ENCODE peak calls at places on chromosomes 16 and 17, in five cellular contexts. Z is tibial nerve, Y is fibroblast of lung, L is thoracic aorta, P is SK-N-SH. Q is an unnamed sample. For H3K36me3, the result is how much of the 10 kb centered on the place peaks cover.

GRCh38 chr16:1791256-1791942 is 2.1 kb downstream of the IGFALS start:
- DNase-seq in Z (no peak), Y (no peak), L (no peak), P (no peak), Q (no peak)

GRCh38 chr16:88428156-88428555 is 24.9 kb upstream of the ZFPM1 start:
- DNase-seq in Z (no peak), Y (no peak), L (no peak), P (no peak), Q (no peak)

GRCh38 chr17:8105957-8106398 is 12.3 kb downstream of the ALOXE3 start:
- DNase-seq in Z (no peak), Y (no peak), L (no peak), P (no peak), Q (peak)

GRCh38 chr17:18314059-18314730 is 599 bp downstream of the TOP3A start:
- DNase-seq in Z (no peak), Y (peak), L (no peak), P (no peak), Q (peak)

GRCh38 chr16:85126731-85127662 is 14.7 kb upstream of the CIBAR2 start:
- DNase-seq in Z (no peak), Y (peak), L (no peak), P (peak), Q (peak)

GRCh38 chr17:78960945-78961344 is 18.8 kb downstream of the LGALS3BP start:
- DNase-seq in Z (no peak), Y (peak), L (no peak), P (no peak), Q (no peak)

GRCh38 chr17:1491406-1492248 is 859 bp downstream of the MYO1C start:
- DNase-seq in Z (no peak), Y (peak), L (no peak), P (peak), Q (no peak)

GRCh38 chr16:66486773-66487579 is 59.9 kb downstream of the BEAN1 start:
- DNase-seq in Z (no peak), Y (peak), L (no peak), P (peak), Q (peak)

GRCh38 chr17:37607637-37608368 is 1.4 kb downstream of the SYNRG start:
- DNase-seq in Z (no peak), Y (no peak), L (no peak), P (no peak), Q (no peak)

GRCh38 chr17:39167492-39167891 is 1.5 kb upstream of the ARL5C start:
- DNase-seq in Z (no peak), Y (peak), L (no peak), P (no peak), Q (no peak)

GRCh38 chr17:45227631-45228120 is 6.0 kb downstream of the FMNL1 start:
- DNase-seq in Z (no peak), Y (no peak), L (no peak), P (no peak), Q (no peak)

GRCh38 chr17:74244128-74244527 is 29.9 kb upstream of the DNAI2 start:
- DNase-seq in Z (no peak), Y (no peak), L (no peak), P (no peak), Q (no peak)

GRCh38 chr16:29804455-29805231 is 1.7 kb upstream of the MAZ start:
- DNase-seq in Z (peak), Y (peak), L (no peak), P (no peak), Q (no peak)

GRCh38 chr17:19750020-19750572 is 2.0 kb upstream of the ALDH3A1 start:
- DNase-seq in Z (no peak), Y (no peak), L (no peak), P (no peak), Q (no peak)

GRCh38 chr17:58339775-58340622 is 11.4 kb upstream of the TSPOAP1 start:
- DNase-seq in Z (no peak), Y (no peak), L (no peak), P (peak), Q (no peak)

DNA sequence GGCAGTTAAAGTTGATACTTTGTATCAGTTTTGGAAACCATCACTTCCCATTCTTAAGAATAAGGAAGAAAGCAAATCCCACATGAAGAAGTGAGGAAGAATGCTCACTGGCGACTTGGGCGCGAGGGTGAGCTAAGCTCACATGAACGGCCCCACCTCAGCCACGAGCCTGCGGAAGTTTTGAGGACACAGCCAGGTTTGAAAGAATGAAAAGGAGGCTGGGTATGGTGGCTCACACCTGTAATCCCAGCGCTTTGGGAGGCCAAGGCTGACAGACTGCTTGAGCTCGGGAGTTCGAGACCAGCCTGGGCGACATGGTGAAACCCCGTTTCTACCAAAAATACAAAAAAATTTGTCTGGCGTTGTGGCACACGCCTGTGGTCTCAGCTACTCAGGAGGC is 110.3 kb upstream of the CHMP6 start:
- DNase-seq in Z (no peak), Y (no peak), L (no peak), P (no peak), Q (no peak)
- H3K36me3 ChIP-seq in Z (under half), Y (under half), L (under half), P (under half), Q (under half)

GRCh38 chr16:54061454-54061853 is 225.1 kb downstream of the IRX3 start:
- DNase-seq in Z (no peak), Y (no peak), L (no peak), P (no peak), Q (no peak)

GRCh38 chr16:54063374-54063773 is 223.2 kb downstream of the IRX3 start:
- DNase-seq in Z (no peak), Y (no peak), L (no peak), P (no peak), Q (no peak)

GRCh38 chr16:54059319-54059718 is 227.3 kb downstream of the IRX3 start:
- DNase-seq in Z (no peak), Y (no peak), L (no peak), P (peak), Q (no peak)

GRCh38 chr16:54060599-54061355 is 225.8 kb downstream of the IRX3 start:
- DNase-seq in Z (no peak), Y (no peak), L (no peak), P (peak), Q (no peak)

GRCh38 chr16:54062361-54063346 is 223.9 kb downstream of the IRX3 start:
- DNase-seq in Z (no peak), Y (peak), L (no peak), P (no peak), Q (no peak)
- TF ChIP-seq CTCF in Z (no peak), Y (no peak), L (no peak), P (no peak), Q (no peak)

GRCh38 chr16:30927789-30928378 is 4.5 kb downstream of the FBXL19 start:
- DNase-seq in Z (no peak), Y (peak), L (no peak), P (peak), Q (peak)
- H3K4me3 ChIP-seq in Z (no peak), Y (no peak), L (no peak), P (no peak), Q (no peak)

GRCh38 chr17:3907483-3908216 is 8.6 kb downstream of the P2RX1 start:
- DNase-seq in Z (no peak), Y (no peak), L (no peak), P (no peak), Q (no peak)
- H3K36me3 ChIP-seq in Z (under half), Y (under half), L (under half), P (under half), Q (under half)

GRCh38 chr17:72658675-72659074 is 433.8 kb downstream of the SLC39A11 start:
- DNase-seq in Z (no peak), Y (no peak), L (no peak), P (no peak), Q (no peak)

GRCh38 chr17:72659811-72660210 is 432.7 kb downstream of the SLC39A11 start:
- DNase-seq in Z (no peak), Y (no peak), L (no peak), P (no peak), Q (no peak)

GRCh38 chr17:72656114-72656763 is 436.2 kb downstream of the SLC39A11 start:
- DNase-seq in Z (no peak), Y (no peak), L (no peak), P (no peak), Q (no peak)

GRCh38 chr17:72660274-72661092 is 432.0 kb downstream of the SLC39A11 start:
- DNase-seq in Z (no peak), Y (no peak), L (no peak), P (no peak), Q (no peak)

GRCh38 chr17:72657467-72658317 is 434.8 kb downstream of the SLC39A11 start:
- DNase-seq in Z (no peak), Y (no peak), L (no peak), P (no peak), Q (peak)
- TF ChIP-seq CTCF in Z (no peak), Y (no peak), L (no peak), P (no peak), Q (no peak)

GRCh38 chr17:60522889-60523626 is 3.0 kb downstream of the APPBP2 start:
- DNase-seq in Z (no peak), Y (no peak), L (no peak), P (no peak), Q (no peak)
- H3K4me3 ChIP-seq in Z (no peak), Y (peak), L (peak), P (no peak), Q (no peak)

GRCh38 chr16:22313141-22313781 is 16.1 kb downstream of the POLR3E start:
- DNase-seq in Z (no peak), Y (no peak), L (no peak), P (no peak), Q (no peak)
- H3K36me3 ChIP-seq in Z (under half), Y (under half), L (half or more), P (under half), Q (under half)

DNA sequence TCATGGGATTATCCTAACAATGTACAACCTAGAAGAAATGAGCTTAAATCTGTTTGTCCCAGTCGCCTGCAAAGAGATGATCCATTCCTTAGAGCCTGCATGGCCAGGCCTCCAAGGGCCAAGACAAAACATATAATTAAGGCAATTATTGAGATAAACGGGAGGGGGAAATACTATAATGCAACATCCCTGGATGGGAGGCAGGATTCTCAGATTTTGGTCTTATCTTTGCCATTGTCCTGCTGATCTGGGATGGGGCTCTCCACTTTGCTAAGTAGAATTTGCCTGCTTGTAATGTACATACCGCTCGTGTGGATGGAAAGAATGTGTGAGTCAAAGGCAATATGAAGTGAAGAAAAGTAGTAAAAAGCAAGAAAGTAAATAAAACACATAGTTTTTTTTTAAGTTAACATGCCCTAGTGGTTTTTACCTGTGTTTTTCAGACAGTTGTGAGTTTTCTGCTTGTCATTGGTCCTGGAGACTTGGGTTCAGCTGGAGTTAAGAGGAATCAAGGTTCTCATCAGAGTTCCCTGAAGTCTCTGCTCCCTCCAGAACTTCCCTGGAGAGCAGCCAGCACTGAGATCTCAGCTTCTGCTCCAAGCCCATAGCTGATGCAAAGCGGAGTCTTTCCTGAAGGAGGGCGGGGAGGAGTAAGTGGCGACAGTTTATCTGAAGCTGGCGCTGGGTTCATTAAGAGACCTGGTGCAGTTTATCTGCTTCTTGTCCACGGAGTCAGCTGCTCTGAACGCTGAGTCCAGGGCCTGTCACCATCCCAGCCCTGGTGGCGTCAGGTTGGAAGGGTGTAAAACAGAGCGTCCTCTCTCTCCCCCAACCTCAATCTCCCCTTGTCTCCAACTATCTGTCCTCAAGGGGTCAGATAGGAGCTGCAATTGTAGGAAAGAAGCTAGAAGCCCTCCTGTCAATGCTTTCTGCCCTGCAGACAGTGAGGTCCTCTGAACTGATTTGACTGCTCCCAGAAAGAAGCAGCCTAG is 30.1 kb downstream of the HOXB1 start:
- DNase-seq in Z (no peak), Y (peak), L (no peak), P (no peak), Q (no peak)
- TF ChIP-seq CTCF in Z (no peak), Y (no peak), L (no peak), P (no peak), Q (no peak)

Q was measured in bronchial epithelial cell.